ENCODE peak calls at places on chromosomes 4 and X, in five cellular contexts. X, K, V, I and N are unnamed samples.

GRCh38 chr4:89338206-89338605 is 30.6 kb upstream of the GPRIN3 start:
- DNase-seq in X (no peak), K (no peak), V (no peak), I (no peak), N (no peak)

GRCh38 chrX:47523297-47523696 is 37.7 kb upstream of the ARAF start:
- DNase-seq in X (peak; percentile 72), K (peak; percentile 72), V (no peak), I (peak; percentile 91), N (peak; percentile 96)

GRCh38 chr4:140020457-140021361 is 133.3 kb downstream of the MAML3 start:
- DNase-seq in X (no peak), K (no peak), V (no peak), I (no peak), N (no peak)

GRCh38 chrX:115311666-115312065 is 22.2 kb downstream of the LUZP4 start:
- DNase-seq in X (peak; percentile 66), K (no peak), V (no peak), I (peak; percentile 15), N (peak; percentile 75)

GRCh38 chrX:85992811-85993229 is 54.5 kb downstream of the CHM start:
- DNase-seq in X (no peak), K (peak; percentile 22), V (no peak), I (no peak), N (no peak)

GRCh38 chr4:88969271-88969670 is 87.7 kb downstream of the FAM13A start:
- DNase-seq in X (no peak), K (no peak), V (no peak), I (no peak), N (no peak)

GRCh38 chrX:13747836-13748235 is 13.3 kb downstream of the OFD1 start:
- DNase-seq in X (peak; percentile 54), K (peak; percentile 46), V (no peak), I (peak; percentile 27), N (no peak)

GRCh38 chr4:2837904-2838496 is 5.6 kb upstream of the ADD1 start:
- DNase-seq in X (no peak), K (peak; percentile 79), V (no peak), I (peak; percentile 30), N (peak; percentile 94)

GRCh38 chrX:30150196-30150895 is 65.0 kb upstream of the MAGEB2 start:
- DNase-seq in X (no peak), K (no peak), V (no peak), I (no peak), N (peak; percentile 63)

GRCh38 chr4:184807797-184808718 is 17.7 kb downstream of the ACSL1 start:
- DNase-seq in X (peak; percentile 91), K (peak; percentile 44), V (no peak), I (no peak), N (no peak)

GRCh38 chr4:75916091-75916661 is 13.9 kb upstream of the PPEF2 start:
- DNase-seq in X (peak; percentile 74), K (peak; percentile 73), V (no peak), I (peak; percentile 59), N (no peak)

GRCh38 chr4:112517911-112518310 is 1.9 kb upstream of the NEUROG2 start:
- DNase-seq in X (no peak), K (no peak), V (no peak), I (no peak), N (no peak)

GRCh38 chr4:149781150-149781549 is 34.5 kb downstream of the IQCM start:
- DNase-seq in X (no peak), K (no peak), V (no peak), I (no peak), N (no peak)

GRCh38 chr4:24971192-24971591 is 58.4 kb upstream of the CCDC149 start:
- DNase-seq in X (no peak), K (no peak), V (no peak), I (no peak), N (no peak)

GRCh38 chrX:17417411-17417810 is 42.4 kb downstream of the NHS start:
- DNase-seq in X (no peak), K (no peak), V (no peak), I (no peak), N (no peak)

GRCh38 chrX:49840679-49841078 is 11.6 kb downstream of the PAGE4 start:
- DNase-seq in X (peak; percentile 86), K (peak; percentile 46), V (peak; percentile 15), I (peak; percentile 54), N (no peak)

GRCh38 chrX:27751976-27752375 is 55.8 kb upstream of the MAGEB10 start:
- DNase-seq in X (no peak), K (peak; percentile 2), V (no peak), I (no peak), N (no peak)

GRCh38 chrX:132488092-132488749 is 617 bp downstream of the MBNL3 start:
- DNase-seq in X (no peak), K (peak; percentile 37), V (no peak), I (no peak), N (no peak)

GRCh38 chr4:182449186-182449880 is 206.1 kb downstream of the TENM3 start:
- DNase-seq in X (peak; percentile 92), K (peak; percentile 34), V (no peak), I (no peak), N (no peak)

GRCh38 chrX:47683171-47684145 is 24.5 kb upstream of the UXT start:
- DNase-seq in X (no peak), K (no peak), V (no peak), I (no peak), N (peak; percentile 41)

GRCh38 chr4:84615355-84615754 is 32.4 kb downstream of the CDS1 start:
- DNase-seq in X (peak; percentile 36), K (no peak), V (no peak), I (no peak), N (no peak)

GRCh38 chrX:38699603-38700110 is 101.6 kb upstream of the MID1IP1 start:
- DNase-seq in X (no peak), K (no peak), V (no peak), I (no peak), N (no peak)

GRCh38 chr4:101421393-101421792 is 74.1 kb upstream of the PPP3CA start:
- DNase-seq in X (no peak), K (no peak), V (no peak), I (no peak), N (no peak)

GRCh38 chr4:113106076-113106475 is 56.6 kb downstream of the ANK2 start:
- DNase-seq in X (peak; percentile 63), K (no peak), V (no peak), I (peak; percentile 6), N (no peak)

GRCh38 chr4:1790005-1790404 is 3.1 kb upstream of the FGFR3 start:
- DNase-seq in X (no peak), K (no peak), V (no peak), I (no peak), N (no peak)

GRCh38 chr4:16884673-16885460 is 13.6 kb downstream of the LDB2 start:
- DNase-seq in X (peak; percentile 52), K (no peak), V (no peak), I (no peak), N (no peak)

GRCh38 chr4:185576918-185577591 is 41.7 kb upstream of the PDLIM3 start:
- DNase-seq in X (no peak), K (no peak), V (no peak), I (peak; percentile 52), N (no peak)

GRCh38 chr4:36159208-36159607 is 85.1 kb downstream of the ARAP2 start:
- DNase-seq in X (peak; percentile 44), K (no peak), V (no peak), I (peak; percentile 1), N (no peak)

GRCh38 chrX:20729421-20729820 is 462.7 kb upstream of the RPS6KA3 start:
- DNase-seq in X (no peak), K (no peak), V (no peak), I (no peak), N (no peak)

GRCh38 chr4:137656661-137657060 is 124.4 kb upstream of the PCDH18 start:
- DNase-seq in X (no peak), K (no peak), V (no peak), I (no peak), N (no peak)

GRCh38 chr4:186848437-186848836 is 124.8 kb upstream of the FAT1 start:
- DNase-seq in X (no peak), K (no peak), V (no peak), I (no peak), N (no peak)

GRCh38 chr4:186844059-186844681 is 120.5 kb upstream of the FAT1 start:
- DNase-seq in X (no peak), K (peak; percentile 85), V (no peak), I (no peak), N (no peak)

GRCh38 chr4:186840771-186841301 is 117.2 kb upstream of the FAT1 start:
- DNase-seq in X (no peak), K (no peak), V (no peak), I (no peak), N (no peak)

GRCh38 chr4:186846426-186846825 is 122.8 kb upstream of the FAT1 start:
- DNase-seq in X (no peak), K (no peak), V (no peak), I (no peak), N (no peak)

DNA sequence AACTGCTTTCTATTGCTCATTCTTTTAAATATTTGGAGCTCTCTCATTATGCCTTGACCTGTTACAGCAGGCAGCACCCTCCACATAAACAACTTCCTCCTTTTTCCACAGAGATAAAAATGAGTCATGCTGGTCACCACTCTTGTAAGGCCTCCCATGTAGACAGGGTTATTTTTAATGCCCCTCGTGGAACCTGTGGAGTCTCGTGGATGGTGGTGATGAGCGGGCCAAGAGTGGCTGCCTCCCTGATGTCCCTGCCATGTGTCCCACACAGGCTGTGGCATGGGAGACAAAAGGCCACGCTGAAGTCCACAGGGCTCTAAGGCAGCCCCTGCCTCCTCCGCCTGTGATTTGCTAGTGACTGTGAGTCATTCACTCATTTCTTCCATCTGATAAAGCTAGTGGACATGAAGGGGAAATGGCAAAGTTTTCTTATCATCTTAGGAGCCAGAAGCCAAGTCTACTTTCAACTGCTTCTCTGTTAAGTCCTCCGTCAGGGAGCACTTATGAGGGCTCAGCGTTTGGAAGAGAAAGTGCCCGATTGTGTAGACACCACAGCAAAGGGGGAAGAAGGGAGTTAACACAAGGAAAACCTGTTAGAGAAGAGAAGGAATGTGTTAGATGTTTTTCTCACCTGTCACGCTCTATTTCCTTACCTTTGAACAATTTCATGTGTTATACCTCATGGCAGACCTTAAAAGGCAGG is 121.6 kb upstream of the FAT1 start:
- DNase-seq in X (no peak), K (peak; percentile 95), V (no peak), I (no peak), N (no peak)
- TF ChIP-seq POLR2AphosphoS5 in X (no peak), K (peak; percentile 66), V (no peak), I (no peak), N (no peak)

GRCh38 chrX:44544036-44544435 is 1.4 kb upstream of the FUNDC1 start:
- DNase-seq in X (no peak), K (no peak), V (no peak), I (no peak), N (no peak)

GRCh38 chrX:44542567-44543325 is at the start of gene FUNDC1:
- DNase-seq in X (peak; percentile 91), K (peak; percentile 96), V (peak; percentile 79), I (peak; percentile 89), N (peak; percentile 97)
- TF ChIP-seq CTCF in X (peak; percentile 62), K (no peak), V (peak; percentile 26), I (peak; percentile 57), N (peak; percentile 48)

DNA sequence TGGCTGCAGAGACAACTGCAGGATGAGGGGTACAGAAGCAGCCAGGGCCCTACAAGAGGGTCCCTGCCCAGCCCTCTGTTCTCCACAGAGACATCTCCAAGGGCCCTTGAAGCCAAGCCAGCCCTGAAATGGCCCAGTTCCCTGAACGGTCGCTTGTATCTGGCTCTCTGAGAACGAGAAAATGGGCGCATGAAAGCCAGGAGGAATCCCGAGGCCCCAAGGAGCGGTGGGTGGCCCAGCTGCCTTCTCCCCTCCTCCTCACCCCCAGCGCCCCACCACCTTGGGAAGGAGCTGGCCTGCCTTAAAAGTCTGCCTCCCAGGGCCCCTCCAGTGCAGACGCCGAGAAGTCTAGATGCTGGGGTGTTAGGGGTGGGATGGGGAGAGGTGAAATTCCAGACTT is 5.7 kb downstream of the ZNF185 start:
- DNase-seq in X (no peak), K (no peak), V (no peak), I (no peak), N (peak; percentile 39)
- H3K27ac ChIP-seq in X (no peak overlapping the region), K (no peak overlapping the region), V (no peak overlapping the region), I (no peak overlapping the region), N (no peak overlapping the region)

GRCh38 chrX:147935156-147935758 is 23.5 kb downstream of the FMR1 start:
- DNase-seq in X (no peak), K (no peak), V (no peak), I (no peak), N (no peak)
- TF ChIP-seq POLR2AphosphoS5 in X (no peak), K (no peak), V (no peak), I (no peak), N (no peak)